ENCODE peak calls at places on chromosome 21, in four cellular contexts. L is IMR-90, P is H9, M is H1. W is an unnamed sample.

GRCh38 chr21:37636152-37636860 is 269.7 kb downstream of the DYRK1A start:
- DNase-seq in L (peak; percentile 76), P (no peak), M (no peak), W (no peak)

GRCh38 chr21:45347712-45348477 is 57.1 kb upstream of the COL18A1 start:
- DNase-seq in L (no peak), P (no peak), M (no peak), W (no peak)

GRCh38 chr21:20783611-20784010 is 214.6 kb upstream of the NCAM2 start:
- DNase-seq in L (no peak), P (no peak), M (no peak), W (no peak)

GRCh38 chr21:16563111-16563510 is 833.3 kb downstream of the USP25 start:
- DNase-seq in L (no peak), P (no peak), M (no peak), W (no peak)

GRCh38 chr21:38820471-38821239 is 14.9 kb downstream of the ETS2 start:
- DNase-seq in L (no peak), P (no peak), M (peak; percentile 34), W (no peak)

GRCh38 chr21:19286901-19287300 is 883.3 kb upstream of the TMPRSS15 start:
- DNase-seq in L (no peak), P (no peak), M (no peak), W (no peak)

GRCh38 chr21:45506241-45506817 is 35.9 kb downstream of the SLC19A1 start:
- DNase-seq in L (no peak), P (no peak), M (no peak), W (no peak)

GRCh38 chr21:43727571-43728466 is 8.9 kb downstream of the PDXK start:
- DNase-seq in L (peak; percentile 22), P (peak; percentile 50), M (no peak), W (no peak)

GRCh38 chr21:32826317-32827167 is 55.0 kb upstream of the PAXBP1 start:
- DNase-seq in L (peak; percentile 63), P (peak; percentile 57), M (no peak), W (peak; percentile 73)

GRCh38 chr21:34788879-34789278 is 120.1 kb downstream of the CLIC6 start:
- DNase-seq in L (no peak), P (no peak), M (no peak), W (no peak)

GRCh38 chr21:29196664-29197052 is 66.2 kb downstream of the MAP3K7CL start:
- DNase-seq in L (peak; percentile 28), P (no peak), M (no peak), W (no peak)

GRCh38 chr21:34144224-34144623 is 70.8 kb downstream of the MRPS6 start:
- DNase-seq in L (no peak), P (no peak), M (no peak), W (no peak)

GRCh38 chr21:39611547-39612190 is 1.1 kb upstream of the B3GALT5 start:
- DNase-seq in L (no peak), P (no peak), M (no peak), W (peak; percentile 23)

GRCh38 chr21:38679531-38679930 is 126.2 kb upstream of the ETS2 start:
- DNase-seq in L (peak; percentile 62), P (no peak), M (no peak), W (no peak)

GRCh38 chr21:43345746-43346409 is 81.1 kb downstream of the SIK1 start:
- DNase-seq in L (peak; percentile 85), P (no peak), M (no peak), W (no peak)

GRCh38 chr21:39118604-39119215 is 64.5 kb downstream of the PSMG1 start:
- DNase-seq in L (no peak), P (no peak), M (peak; percentile 20), W (no peak)

GRCh38 chr21:39644069-39644468 is 31.3 kb downstream of the B3GALT5 start:
- DNase-seq in L (no peak), P (no peak), M (peak; percentile 26), W (no peak)

GRCh38 chr21:38660333-38661295 is 145.1 kb upstream of the ETS2 start:
- DNase-seq in L (no peak), P (peak; percentile 48), M (peak; percentile 59), W (peak; percentile 38)

GRCh38 chr21:45356653-45357435 is 48.1 kb upstream of the COL18A1 start:
- DNase-seq in L (no peak), P (no peak), M (no peak), W (peak; percentile 74)

GRCh38 chr21:25578070-25578961 is 29.0 kb downstream of the MRPL39 start:
- DNase-seq in L (peak; percentile 36), P (no peak), M (no peak), W (peak; percentile 20)

GRCh38 chr21:44057960-44058651 is 46.0 kb downstream of the TRAPPC10 start:
- DNase-seq in L (peak; percentile 46), P (no peak), M (no peak), W (no peak)

GRCh38 chr21:39188521-39189139 is 5.4 kb upstream of the PSMG1 start:
- DNase-seq in L (no peak), P (no peak), M (no peak), W (no peak)

GRCh38 chr21:25313891-25314646 is 293.2 kb downstream of the MRPL39 start:
- DNase-seq in L (peak; percentile 67), P (no peak), M (no peak), W (no peak)

GRCh38 chr21:9753943-9754342 is 767.4 kb upstream of the TPTE start:
- DNase-seq in L (no peak), P (no peak), M (no peak), W (no peak)

GRCh38 chr21:38839683-38840286 is 34.1 kb downstream of the ETS2 start:
- DNase-seq in L (peak; percentile 94), P (no peak), M (no peak), W (no peak)

GRCh38 chr21:32812035-32812434 is 40.5 kb upstream of the PAXBP1 start:
- DNase-seq in L (peak; percentile 10), P (no peak), M (no peak), W (no peak)

GRCh38 chr21:28992526-28993292 is at the start of gene LTN1:
- DNase-seq in L (peak; percentile 100), P (peak; percentile 99), M (peak; percentile 97), W (peak; percentile 100)

GRCh38 chr21:44423312-44423821 is 31.9 kb upstream of the LRRC3 start:
- DNase-seq in L (no peak), P (peak; percentile 25), M (no peak), W (no peak)

GRCh38 chr21:18801468-18801867 is 397.9 kb upstream of the TMPRSS15 start:
- DNase-seq in L (no peak), P (no peak), M (no peak), W (peak; percentile 36)

GRCh38 chr21:33330726-33331125 is 6.0 kb downstream of the IFNAR1 start:
- DNase-seq in L (no peak), P (no peak), M (no peak), W (no peak)

GRCh38 chr21:31479714-31480113 is 135.7 kb upstream of the TIAM1 start:
- DNase-seq in L (no peak), P (no peak), M (no peak), W (no peak)

GRCh38 chr21:37463083-37463780 is 96.7 kb downstream of the DYRK1A start:
- DNase-seq in L (peak; percentile 80), P (no peak), M (no peak), W (peak; percentile 61)

GRCh38 chr21:21860888-21861287 is 862.7 kb downstream of the NCAM2 start:
- DNase-seq in L (peak; percentile 40), P (no peak), M (no peak), W (peak; percentile 11)

GRCh38 chr21:31614705-31615104 is 44.8 kb upstream of the SOD1 start:
- DNase-seq in L (no peak), P (no peak), M (no peak), W (no peak)

GRCh38 chr21:45286671-45287437 is 841 bp downstream of the POFUT2 start:
- DNase-seq in L (peak; percentile 15), P (peak; percentile 91), M (peak; percentile 77), W (peak; percentile 82)

GRCh38 chr21:10627316-10627863 is 106.0 kb downstream of the TPTE start:
- DNase-seq in L (no peak), P (no peak), M (no peak), W (no peak)

GRCh38 chr21:39094847-39095525 is 88.3 kb downstream of the PSMG1 start:
- DNase-seq in L (peak; percentile 93), P (no peak), M (no peak), W (peak; percentile 45)

GRCh38 chr21:32940079-32941014 is 85.4 kb upstream of the OLIG2 start:
- DNase-seq in L (peak; percentile 43), P (peak; percentile 55), M (no peak), W (peak; percentile 73)

GRCh38 chr21:40176732-40177131 is 309.5 kb downstream of the PCP4 start:
- DNase-seq in L (no peak), P (no peak), M (no peak), W (no peak)

DNA sequence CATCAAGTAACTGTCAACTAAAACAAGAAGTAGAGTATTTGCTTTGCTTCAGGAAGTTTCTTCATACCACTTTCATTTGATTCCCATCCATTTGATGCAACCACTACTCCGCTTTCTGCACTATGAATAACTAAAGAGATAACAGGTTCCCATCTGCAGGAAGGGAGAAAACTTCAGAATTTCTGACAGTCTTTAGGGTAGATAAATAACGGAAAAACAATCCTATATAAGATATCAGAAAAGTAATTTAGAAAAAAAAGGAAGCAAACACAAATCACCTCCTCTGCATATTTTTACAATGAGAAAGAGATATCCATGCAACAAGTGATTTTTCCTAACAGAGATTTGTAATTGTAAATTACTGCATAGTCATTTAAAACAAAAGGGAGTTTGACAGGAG is 1920.5 kb downstream of the MRPL39 start:
- DNase-seq in L (no peak), P (no peak), M (no peak), W (no peak)
- H3K56ac ChIP-seq in L (no peak overlapping the region), P (no peak overlapping the region), M (no peak overlapping the region), W (no peak overlapping the region)

DNA sequence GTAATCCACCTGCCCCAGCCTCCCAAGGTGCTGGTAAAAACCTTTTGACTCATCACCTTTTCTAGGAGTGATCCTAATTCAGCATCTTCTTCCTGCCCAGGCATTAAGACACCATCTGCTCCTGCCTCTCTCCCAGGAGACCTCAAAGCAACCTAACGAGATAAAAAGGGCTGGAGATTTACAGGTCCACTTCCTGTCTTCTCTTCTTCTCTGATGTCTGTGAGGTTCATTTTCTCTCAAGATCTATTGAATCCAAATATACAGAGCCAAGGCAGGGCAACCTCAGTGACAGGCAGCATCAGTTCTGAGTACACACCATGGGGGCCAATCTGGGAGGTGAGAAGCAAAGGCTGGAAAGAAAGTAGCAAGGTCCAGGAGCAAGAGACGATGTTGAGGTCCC is 219.4 kb downstream of the SETD4 start:
- DNase-seq in L (no peak), P (no peak), M (no peak), W (no peak)
- H3K4me2 ChIP-seq in L (no peak overlapping the region), P (no peak overlapping the region), M (no peak overlapping the region), W (no peak overlapping the region)

GRCh38 chr21:15195768-15196167 is 131.0 kb upstream of the NRIP1 start:
- DNase-seq in L (no peak), P (no peak), M (no peak), W (no peak)
- H3K56ac ChIP-seq in L (no peak overlapping the region), P (no peak overlapping the region), M (no peak overlapping the region), W (no peak overlapping the region)

GRCh38 chr21:42061866-42062542 is 9.1 kb upstream of the UMODL1 start:
- DNase-seq in L (no peak), P (no peak), M (no peak), W (no peak)

GRCh38 chr21:42063206-42063577 is 7.9 kb upstream of the UMODL1 start:
- DNase-seq in L (no peak), P (no peak), M (no peak), W (no peak)

GRCh38 chr21:42062543-42063022 is 8.5 kb upstream of the UMODL1 start:
- DNase-seq in L (no peak), P (no peak), M (no peak), W (no peak)

GRCh38 chr21:42061195-42061865 is 9.8 kb upstream of the UMODL1 start:
- DNase-seq in L (no peak), P (no peak), M (no peak), W (no peak)

GRCh38 chr21:42063578-42064521 is 7.3 kb upstream of the UMODL1 start:
- DNase-seq in L (no peak), P (no peak), M (no peak), W (no peak)
- H3K4me2 ChIP-seq in L (no peak overlapping the region), P (no peak overlapping the region), M (no peak overlapping the region), W (no peak overlapping the region)